ENCODE peak calls at places on chromosomes 2 and 18, in six cellular contexts. E is IMR-90, Y is HepG2, N is A549, M is GM12878, S is K562. L is an unnamed sample.

GRCh38 chr2:36633470-36634092 is 35.6 kb upstream of the FEZ2 start:
- DNase-seq in S (no peak), M (no peak), N (no peak), E (peak; percentile 16), Y (no peak), L (no peak)

GRCh38 chr18:79896746-79897145 is 54.7 kb downstream of the SLC66A2 start:
- DNase-seq in E (peak; percentile 1), S (no peak), M (no peak), Y (no peak), N (no peak), L (no peak)

GRCh38 chr18:80086281-80086680 is 22.8 kb upstream of the ADNP2 start:
- DNase-seq in E (peak; percentile 49), N (no peak), S (no peak), M (no peak), Y (no peak), L (no peak)

GRCh38 chr18:57674891-57675290 is 53.3 kb upstream of the NARS1 start:
- DNase-seq in N (no peak), M (no peak), E (no peak), Y (no peak), S (no peak), L (no peak)

GRCh38 chr2:128237081-128237534 is 81.6 kb downstream of the HS6ST1 start:
- DNase-seq in Y (no peak), N (no peak), S (no peak), E (peak; percentile 80), M (no peak), L (no peak)

GRCh38 chr2:237471457-237472186 is 15.4 kb upstream of the MLPH start:
- DNase-seq in Y (peak; percentile 51), S (peak; percentile 44), M (no peak), N (peak; percentile 83), E (peak; percentile 68), L (peak; percentile 14)

GRCh38 chr2:224930124-224930523 is 112.1 kb downstream of the DOCK10 start:
- DNase-seq in N (no peak), Y (no peak), M (no peak), E (no peak), S (no peak), L (no peak)

GRCh38 chr2:213216461-213216860 is 65.0 kb upstream of the IKZF2 start:
- DNase-seq in E (peak; percentile 56), M (no peak), S (no peak), N (no peak), Y (no peak), L (no peak)

GRCh38 chr2:25917832-25918231 is 39.5 kb upstream of the ASXL2 start:
- DNase-seq in Y (no peak), M (no peak), N (no peak), E (no peak), S (no peak), L (no peak)

GRCh38 chr2:64228126-64228678 is 84.0 kb upstream of the PELI1 start:
- DNase-seq in Y (peak; percentile 29), N (peak; percentile 79), M (peak; percentile 39), E (peak; percentile 53), S (peak; percentile 62), L (peak; percentile 88)

GRCh38 chr2:8985561-8986326 is 17.7 kb downstream of the MBOAT2 start:
- DNase-seq in E (peak; percentile 41), Y (no peak), S (no peak), N (no peak), M (no peak), L (no peak)

GRCh38 chr2:240820014-240820606 is at the start of gene KIF1A:
- DNase-seq in E (no peak), M (no peak), N (no peak), Y (no peak), S (no peak), L (peak; percentile 66)

GRCh38 chr2:58731488-58731869 is 490.4 kb upstream of the FANCL start:
- DNase-seq in Y (no peak), M (no peak), S (peak; percentile 18), N (no peak), E (no peak), L (no peak)

GRCh38 chr2:233137040-233137439 is 76.9 kb downstream of the INPP5D start:
- DNase-seq in Y (no peak), S (no peak), E (no peak), N (no peak), M (no peak), L (no peak)

GRCh38 chr18:67599277-67599676 is 82.8 kb upstream of the DSEL start:
- DNase-seq in M (no peak), S (no peak), Y (no peak), N (no peak), E (peak; percentile 73), L (no peak)

GRCh38 chr2:121241466-121241865 is 43.5 kb downstream of the TFCP2L1 start:
- DNase-seq in E (no peak), M (no peak), Y (no peak), S (no peak), N (no peak), L (no peak)

GRCh38 chr2:138228101-138228500 is 263.8 kb downstream of the HNMT start:
- DNase-seq in E (no peak), M (no peak), S (no peak), N (no peak), Y (peak; percentile 21), L (no peak)

GRCh38 chr2:100819365-100820345 is at the start of gene NPAS2:
- DNase-seq in Y (peak; percentile 35), N (peak; percentile 47), E (peak; percentile 46), M (no peak), S (peak; percentile 17), L (peak; percentile 67)

GRCh38 chr2:159497256-159497655 is 119.1 kb downstream of the BAZ2B start:
- DNase-seq in N (peak; percentile 57), E (peak; percentile 95), Y (peak; percentile 41), M (no peak), S (peak; percentile 59), L (no peak)

GRCh38 chr18:7034924-7035323 is 82.7 kb downstream of the LAMA1 start:
- DNase-seq in E (no peak), N (no peak), Y (no peak), M (no peak), S (no peak), L (no peak)

GRCh38 chr2:85790032-85790431 is 36.2 kb downstream of the ATOH8 start:
- DNase-seq in E (no peak), Y (no peak), M (no peak), S (no peak), N (no peak), L (no peak)

GRCh38 chr2:202883987-202884675 is 12.6 kb upstream of the ICA1L start:
- DNase-seq in E (peak; percentile 85), Y (no peak), M (no peak), N (no peak), S (peak; percentile 5), L (no peak)

GRCh38 chr2:110770308-110770695 is 37.9 kb downstream of the ACOXL start:
- DNase-seq in E (no peak), M (no peak), S (no peak), Y (no peak), N (no peak), L (no peak)

GRCh38 chr2:43220982-43221659 is 5.3 kb downstream of the ZFP36L2 start:
- DNase-seq in Y (no peak), S (peak; percentile 31), M (no peak), N (no peak), E (peak; percentile 95), L (no peak)
- TF ChIP-seq BHLHE40 in Y (no peak), S (no peak), M (no peak), N (no peak), E (no peak), L (no peak)

GRCh38 chr2:108834620-108835019 is 48.0 kb downstream of the CCDC138 start:
- DNase-seq in E (no peak), Y (no peak), N (no peak), M (no peak), S (no peak), L (no peak)

GRCh38 chr2:108829916-108830315 is 43.3 kb downstream of the CCDC138 start:
- DNase-seq in N (no peak), E (no peak), Y (no peak), S (no peak), M (no peak), L (no peak)

GRCh38 chr2:108835038-108835437 is 48.5 kb downstream of the CCDC138 start:
- DNase-seq in N (no peak), M (no peak), S (no peak), E (no peak), Y (no peak), L (no peak)

GRCh38 chr2:108837198-108837597 is 50.6 kb downstream of the CCDC138 start:
- DNase-seq in M (no peak), Y (no peak), N (no peak), S (no peak), E (no peak), L (no peak)

DNA sequence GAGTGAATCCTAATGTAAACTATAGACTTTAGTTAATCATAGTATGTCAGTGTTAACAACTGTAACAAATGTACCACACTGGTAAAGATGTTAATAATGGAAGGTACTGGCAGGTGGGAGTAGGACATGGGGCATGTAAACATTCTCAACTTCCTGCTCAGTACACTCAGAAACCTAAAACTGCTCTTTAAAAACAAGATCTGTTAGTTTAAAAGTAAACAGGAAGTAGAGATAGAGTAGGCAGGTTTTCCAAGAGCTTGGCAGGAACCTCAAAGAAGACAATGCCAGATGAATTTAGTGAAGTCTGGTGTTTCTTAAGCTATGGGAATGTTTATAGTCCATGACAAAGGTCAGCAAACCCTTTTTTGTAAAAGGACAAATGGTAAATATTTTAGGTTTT is 46.6 kb downstream of the CCDC138 start:
- DNase-seq in M (no peak), E (peak; percentile 36), N (no peak), Y (peak; percentile 37), S (no peak), L (no peak)
- TF ChIP-seq BHLHE40 in M (no peak), E (no peak), N (no peak), Y (no peak), S (no peak), L (no peak)

DNA sequence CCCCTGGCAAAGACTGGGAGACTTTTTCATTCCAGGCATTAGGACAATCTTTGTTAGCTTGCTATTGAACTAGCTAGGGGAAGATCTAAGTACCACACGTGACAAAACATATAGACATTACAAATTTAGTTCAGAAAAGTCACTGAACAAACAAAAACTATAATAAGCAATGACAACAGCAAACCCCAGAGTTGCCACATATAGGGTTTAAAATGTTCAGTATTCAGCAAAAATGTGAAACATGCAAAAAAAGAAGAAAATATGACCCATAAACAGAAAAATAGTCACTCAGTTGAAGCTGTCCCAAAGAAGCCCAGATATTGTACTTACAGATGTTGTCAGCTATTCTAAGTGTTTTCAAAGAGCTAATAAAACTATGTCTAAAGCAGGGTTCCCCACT is 431.1 kb upstream of the CDH2 start:
- DNase-seq in M (no peak), S (no peak), Y (no peak), N (no peak), E (no peak), L (no peak)
- TF ChIP-seq BHLHE40 in M (no peak), S (no peak), Y (no peak), N (no peak), E (no peak), L (no peak)

DNA sequence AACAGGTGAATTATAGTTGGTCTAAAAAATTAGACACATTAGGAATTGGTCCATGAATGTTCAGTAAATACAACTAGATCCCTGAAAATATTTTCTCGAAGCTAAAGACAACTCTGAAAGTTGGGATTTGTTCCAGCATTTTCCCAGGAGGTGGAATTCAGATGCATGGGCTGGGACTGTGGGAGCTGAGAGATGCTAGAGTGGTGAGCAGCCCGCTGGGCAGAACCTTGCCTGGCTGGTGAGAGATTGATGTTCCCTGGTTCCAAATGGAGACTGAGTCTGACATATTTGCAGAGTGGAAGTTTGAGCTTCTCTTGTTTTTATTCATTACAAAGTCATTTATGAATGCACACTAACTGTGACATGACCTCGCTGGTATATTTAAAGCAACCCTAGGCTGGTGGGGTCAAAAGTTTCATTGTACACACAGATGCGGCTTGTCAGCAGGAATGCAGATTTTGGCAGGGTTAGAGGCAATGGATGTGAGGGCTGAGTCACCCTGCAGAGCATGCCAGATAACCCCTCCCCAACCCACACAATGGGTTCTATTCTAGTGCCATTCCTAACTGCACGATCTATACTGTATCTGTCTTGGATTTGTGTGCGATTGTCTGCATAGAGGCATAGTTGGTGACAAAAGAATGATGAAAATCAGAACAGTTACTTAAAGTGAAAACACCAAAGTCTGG is 23.5 kb upstream of the TMEM178A start:
- DNase-seq in N (no peak), S (no peak), Y (peak; percentile 80), E (peak; percentile 91), M (no peak), L (no peak)
- TF ChIP-seq BHLHE40 in N (no peak), S (no peak), Y (no peak), E (peak; percentile 45), M (no peak), L (no peak)

L was measured in HEK293T.